ENCODE peak calls at places on chromosomes 7 and 10, in seven cellular contexts. D is neuronal stem cell, T is mesenchymal stem cell, R is IMR-90, Q is H9, I is trophoblast cell, J is H1. W is an unnamed sample.

GRCh38 chr7:136958016-136958415 is 89.6 kb downstream of the CHRM2 start:
- DNase-seq in D (no peak), T (peak), Q (no peak), J (no peak), I (no peak), R (peak), W (no peak)

GRCh38 chr10:124598196-124598595 is 136.6 kb downstream of the LHPP start:
- DNase-seq in R (no peak), I (no peak), D (no peak), T (no peak), J (no peak), Q (no peak), W (no peak)

GRCh38 chr10:4266387-4267083 is 481.5 kb upstream of the KLF6 start:
- DNase-seq in J (no peak), T (peak), Q (no peak), R (peak), D (no peak), I (no peak), W (no peak)

GRCh38 chr7:84194484-84195260 is at the start of gene SEMA3A:
- DNase-seq in Q (peak), R (peak), J (no peak), D (peak), I (peak), T (peak), W (peak)

GRCh38 chr10:133357293-133358151 is at the start of gene FUOM:
- DNase-seq in I (no peak), R (peak), J (peak), Q (peak), D (peak), T (peak), W (peak)

GRCh38 chr7:130415019-130415418 is 25.8 kb downstream of the CEP41 start:
- DNase-seq in I (no peak), T (no peak), R (no peak), Q (no peak), D (no peak), J (no peak), W (no peak)

GRCh38 chr7:19369806-19370205 is 224.6 kb upstream of the FERD3L start:
- DNase-seq in D (no peak), Q (no peak), T (no peak), J (no peak), I (no peak), R (no peak), W (no peak)

GRCh38 chr7:12583922-12584321 is 13.4 kb downstream of the SCIN start:
- DNase-seq in R (no peak), J (no peak), D (no peak), I (no peak), T (no peak), Q (no peak), W (no peak)

GRCh38 chr7:74625446-74625845 is 32.1 kb upstream of the GTF2I start:
- DNase-seq in Q (no peak), D (no peak), R (peak), I (peak), J (no peak), T (peak), W (no peak)

GRCh38 chr7:114519215-114519614 is 104.6 kb downstream of the FOXP2 start:
- DNase-seq in R (no peak), T (no peak), I (no peak), D (no peak), J (no peak), Q (no peak), W (no peak)

GRCh38 chr10:127989481-127989964 is 82.6 kb downstream of the PTPRE start:
- DNase-seq in T (peak), I (no peak), D (no peak), Q (no peak), R (no peak), J (no peak), W (no peak)

GRCh38 chr10:93336110-93336509 is 146.0 kb downstream of the MYOF start:
- DNase-seq in J (no peak), Q (no peak), T (no peak), D (no peak), I (peak), R (no peak), W (no peak)

GRCh38 chr10:110681023-110681681 is 37.0 kb downstream of the RBM20 start:
- DNase-seq in D (peak), T (peak), R (peak), Q (peak), I (peak), J (no peak), W (peak)

GRCh38 chr10:102629661-102630614 is 14.3 kb upstream of the TRIM8 start:
- DNase-seq in T (peak), D (peak), J (peak), I (peak), R (peak), Q (peak), W (peak)

GRCh38 chr7:6442114-6442513 is 5.6 kb downstream of the DAGLB start:
- DNase-seq in I (no peak), J (no peak), T (peak), Q (no peak), D (no peak), R (peak), W (no peak)

GRCh38 chr7:143463556-143463955 is 14.1 kb upstream of the TAS2R41 start:
- DNase-seq in D (no peak), R (no peak), Q (no peak), T (no peak), I (no peak), J (no peak), W (no peak)

GRCh38 chr10:6416892-6417512 is 163.1 kb downstream of the PRKCQ start:
- DNase-seq in T (peak), D (peak), J (no peak), R (peak), I (peak), Q (no peak), W (peak)

GRCh38 chr7:92246363-92247101 is 758 bp downstream of the ANKIB1 start:
- DNase-seq in D (no peak), Q (peak), R (peak), T (peak), J (no peak), I (peak), W (peak)

GRCh38 chr7:23206511-23206867 is 24.6 kb downstream of the NUP42 start:
- DNase-seq in J (no peak), D (no peak), Q (no peak), R (no peak), T (no peak), I (no peak), W (no peak)

GRCh38 chr7:23200331-23200730 is 18.5 kb downstream of the NUP42 start:
- DNase-seq in D (no peak), Q (no peak), R (no peak), T (no peak), J (no peak), I (no peak), W (no peak)

GRCh38 chr7:23205861-23206510 is 24.1 kb downstream of the NUP42 start:
- DNase-seq in I (no peak), D (no peak), R (no peak), J (no peak), Q (peak), T (no peak), W (no peak)

GRCh38 chr7:23207029-23207428 is 25.2 kb downstream of the NUP42 start:
- DNase-seq in I (no peak), T (no peak), J (no peak), D (no peak), R (no peak), Q (no peak), W (no peak)

GRCh38 chr7:23204241-23204640 is 22.4 kb downstream of the NUP42 start:
- DNase-seq in J (no peak), Q (no peak), I (no peak), R (peak), D (no peak), T (peak), W (no peak)
- H3K18ac ChIP-seq in J (no peak), Q (no peak), I (no peak), R (no peak), D (no peak), T (no peak), W (no peak)

DNA sequence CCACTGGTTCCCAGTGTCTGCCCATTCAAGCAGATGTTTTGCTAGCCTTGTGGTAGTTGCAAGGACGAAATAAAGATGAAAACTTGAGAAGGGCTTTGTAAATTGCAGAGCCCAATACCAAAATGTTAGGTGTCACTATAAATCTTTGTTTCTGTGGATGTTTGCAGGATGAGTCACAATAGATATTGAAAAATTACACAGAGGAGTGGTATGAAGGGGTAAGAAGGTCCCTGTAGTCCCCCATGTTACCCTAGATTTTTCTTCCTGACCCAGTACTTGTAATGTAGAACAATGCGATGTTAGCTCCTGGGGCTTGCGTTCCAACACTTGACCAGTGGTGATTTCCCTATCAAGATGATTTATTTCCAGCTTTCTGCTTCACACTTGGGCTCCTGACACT is 102.6 kb upstream of the LYZL1 start:
- DNase-seq in I (no peak), R (no peak), D (no peak), Q (no peak), T (no peak), J (no peak), W (no peak)
- H3K18ac ChIP-seq in I (no peak), R (no peak), D (no peak), Q (no peak), T (peak), J (no peak), W (peak)

GRCh38 chr7:15005672-15006071 is 103.1 kb upstream of the DGKB start:
- DNase-seq in Q (no peak), J (no peak), T (no peak), D (no peak), R (no peak), I (no peak), W (no peak)
- H3K18ac ChIP-seq in Q (no peak), J (no peak), T (no peak), D (no peak), R (no peak), I (no peak), W (no peak)

GRCh38 chr10:100882251-100882643 is 30.5 kb upstream of the SLF2 start:
- DNase-seq in J (no peak), Q (no peak), R (no peak), D (no peak), T (no peak), I (no peak), W (no peak)

GRCh38 chr10:100879741-100880360 is 32.9 kb upstream of the SLF2 start:
- DNase-seq in D (no peak), T (no peak), I (no peak), R (no peak), J (no peak), Q (no peak), W (no peak)

GRCh38 chr10:100881552-100882250 is 31.1 kb upstream of the SLF2 start:
- DNase-seq in D (no peak), T (peak), Q (no peak), J (no peak), R (no peak), I (peak), W (no peak)

GRCh38 chr10:100883322-100883821 is 29.4 kb upstream of the SLF2 start:
- DNase-seq in J (no peak), T (no peak), D (no peak), R (no peak), I (no peak), Q (no peak), W (no peak)

GRCh38 chr10:100882681-100883321 is 30.0 kb upstream of the SLF2 start:
- DNase-seq in Q (no peak), R (peak), D (no peak), T (peak), I (no peak), J (no peak), W (no peak)
- H3K18ac ChIP-seq in Q (no peak), R (peak), D (no peak), T (no peak), I (no peak), J (no peak), W (no peak)

GRCh38 chr7:90977056-90977455 is 287.2 kb upstream of the FZD1 start:
- DNase-seq in T (no peak), R (no peak), D (no peak), Q (no peak), J (no peak), I (no peak), W (no peak)
- H3K18ac ChIP-seq in T (no peak), R (no peak), D (no peak), Q (no peak), J (no peak), I (no peak), W (no peak)

GRCh38 chr10:72174297-72174662 is 41.5 kb upstream of the ANAPC16 start:
- DNase-seq in D (no peak), T (no peak), I (no peak), Q (no peak), R (no peak), J (no peak), W (no peak)

GRCh38 chr10:72173267-72173634 is 42.6 kb upstream of the ANAPC16 start:
- DNase-seq in T (peak), D (no peak), Q (no peak), J (no peak), I (no peak), R (no peak), W (no peak)

GRCh38 chr10:72176701-72177100 is 39.1 kb upstream of the ANAPC16 start:
- DNase-seq in Q (no peak), T (no peak), J (no peak), D (no peak), R (no peak), I (no peak), W (no peak)

GRCh38 chr10:72173635-72174296 is 42.0 kb upstream of the ANAPC16 start:
- DNase-seq in Q (no peak), D (no peak), I (peak), J (no peak), R (peak), T (peak), W (peak)

DNA sequence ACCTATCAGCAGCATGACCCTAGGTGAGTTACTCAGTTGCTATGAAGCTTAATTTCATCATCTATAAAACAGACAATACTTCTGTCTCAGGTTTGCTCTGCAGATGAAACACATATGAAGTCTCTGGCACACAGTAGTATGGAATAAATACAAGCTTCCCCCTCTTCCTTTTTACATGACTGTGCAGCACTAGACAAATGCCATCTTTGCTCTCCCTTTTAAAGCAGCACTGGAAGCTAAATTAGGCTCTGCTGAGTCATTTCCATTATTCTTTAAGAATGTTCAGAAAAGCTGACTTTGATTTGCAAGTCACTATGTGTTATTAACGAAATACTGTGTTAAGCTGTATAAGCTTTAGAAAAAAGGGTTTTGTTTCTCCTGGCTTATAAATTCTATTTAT is 40.6 kb upstream of the ANAPC16 start:
- DNase-seq in I (no peak), Q (no peak), R (peak), D (no peak), T (peak), J (no peak), W (no peak)
- H3K18ac ChIP-seq in I (no peak), Q (no peak), R (peak), D (no peak), T (no peak), J (no peak), W (no peak)

GRCh38 chr10:132293416-132294195 is 14.1 kb downstream of the STK32C start:
- DNase-seq in D (no peak), I (no peak), R (no peak), T (no peak), Q (no peak), J (no peak), W (peak)
- H3K18ac ChIP-seq in D (peak), I (no peak), R (no peak), T (no peak), Q (no peak), J (no peak), W (no peak)

W was measured in mesendoderm.